ENCODE peak calls at places on chromosomes 3 and 15, in four cellular contexts. J is endothelial cell of umbilical vein, N is A549, E is K562. A is an unnamed sample.

GRCh38 chr15:70783610-70784021 is 20.3 kb upstream of the UACA start:
- DNase-seq in J (no peak), N (no peak), E (no peak), A (no peak)

GRCh38 chr3:188905991-188906635 is 265.7 kb upstream of the TPRG1 start:
- DNase-seq in J (no peak), N (no peak), E (no peak), A (no peak)

GRCh38 chr15:50940506-50940905 is 32.0 kb downstream of the AP4E1 start:
- DNase-seq in J (peak), N (no peak), E (no peak), A (no peak)

GRCh38 chr3:108322352-108322751 is 26.0 kb downstream of the HHLA2 start:
- DNase-seq in J (peak), N (no peak), E (no peak), A (peak)

GRCh38 chr3:190017575-190018288 is 103.0 kb downstream of the P3H2 start:
- DNase-seq in J (peak), N (no peak), E (no peak), A (no peak)

GRCh38 chr3:19559724-19560442 is 374.1 kb downstream of the EFHB start:
- DNase-seq in J (no peak), N (no peak), E (no peak), A (no peak)

GRCh38 chr15:69154684-69155083 is 5.8 kb upstream of the GLCE start:
- DNase-seq in J (peak), N (no peak), E (no peak), A (no peak)

GRCh38 chr3:116569611-116570010 is 124.3 kb upstream of the LSAMP start:
- DNase-seq in J (no peak), N (no peak), E (no peak), A (no peak)

GRCh38 chr3:52792961-52793695 is 1.5 kb upstream of the ITIH3 start:
- DNase-seq in J (no peak), N (no peak), E (no peak), A (no peak)

GRCh38 chr3:97148891-97149290 is 334.5 kb downstream of the EPHA6 start:
- DNase-seq in J (no peak), N (no peak), E (no peak), A (no peak)

GRCh38 chr3:40143283-40144090 is 166.0 kb upstream of the EIF1B start:
- DNase-seq in J (no peak), N (no peak), E (no peak), A (no peak)

GRCh38 chr15:40405501-40406381 is at the start of gene IVD:
- DNase-seq in J (peak), N (peak), E (no peak), A (peak)

GRCh38 chr3:138173769-138174420 is 826 bp downstream of the DBR1 start:
- DNase-seq in J (no peak), N (no peak), E (no peak), A (no peak)

GRCh38 chr3:187975571-187976360 is 178.2 kb upstream of the LPP start:
- DNase-seq in J (no peak), N (no peak), E (no peak), A (no peak)

GRCh38 chr3:12239301-12239700 is 49.6 kb upstream of the PPARG start:
- DNase-seq in J (no peak), N (no peak), E (no peak), A (no peak)

GRCh38 chr3:12522721-12523120 is 22.6 kb downstream of the MKRN2OS start:
- DNase-seq in J (no peak), N (no peak), E (no peak), A (no peak)

GRCh38 chr3:49805367-49805782 is 2.3 kb downstream of the INKA1 start:
- DNase-seq in J (peak), N (no peak), E (no peak), A (peak)

GRCh38 chr3:79369306-79369705 is 398.5 kb downstream of the ROBO1 start:
- DNase-seq in J (no peak), N (no peak), E (no peak), A (no peak)

GRCh38 chr3:45896956-45897355 is 10.6 kb downstream of the CCR9 start:
- DNase-seq in J (no peak), N (no peak), E (no peak), A (no peak)

GRCh38 chr15:82312611-82313349 is 36.5 kb downstream of the GOLGA6L10 start:
- DNase-seq in J (peak), N (no peak), E (no peak), A (no peak)

GRCh38 chr15:90763700-90764099 is 46.6 kb downstream of the BLM start:
- DNase-seq in J (no peak), N (no peak), E (no peak), A (no peak)

GRCh38 chr15:85494035-85494793 is 113.8 kb downstream of the AKAP13 start:
- DNase-seq in J (peak), N (peak), E (no peak), A (no peak)

GRCh38 chr15:41828747-41829270 is 917 bp downstream of the JMJD7 start:
- DNase-seq in J (peak), N (no peak), E (no peak), A (no peak)

GRCh38 chr3:46848271-46849097 is 14.8 kb downstream of the MYL3 start:
- DNase-seq in J (peak), N (no peak), E (peak), A (peak)

GRCh38 chr3:79994397-79994796 is 226.6 kb upstream of the ROBO1 start:
- DNase-seq in J (no peak), N (no peak), E (no peak), A (peak)

GRCh38 chr15:75712668-75713337 is at the start of gene CSPG4:
- DNase-seq in J (no peak), N (no peak), E (peak), A (no peak)

GRCh38 chr3:153246805-153247204 is 84.8 kb downstream of the RAP2B start:
- DNase-seq in J (no peak), N (no peak), E (no peak), A (peak)

GRCh38 chr15:65916664-65917406 is 47.5 kb downstream of the RAB11A start:
- DNase-seq in J (peak), N (peak), E (peak), A (peak)

GRCh38 chr3:194715022-194715800 is 29.5 kb downstream of the FAM43A start:
- DNase-seq in J (peak), N (no peak), E (no peak), A (no peak)

GRCh38 chr3:191360620-191361019 is 30.3 kb upstream of the UTS2B start:
- DNase-seq in J (no peak), N (no peak), E (no peak), A (no peak)

GRCh38 chr3:96619475-96619874 is 194.9 kb upstream of the EPHA6 start:
- DNase-seq in J (no peak), N (no peak), E (no peak), A (no peak)

GRCh38 chr15:72475674-72476073 is 1.5 kb downstream of the ARIH1 start:
- DNase-seq in J (no peak), N (no peak), E (no peak), A (no peak)

GRCh38 chr15:72474466-72474911 is 359 bp downstream of the ARIH1 start:
- DNase-seq in J (peak), N (no peak), E (no peak), A (no peak)

GRCh38 chr15:72472907-72473669 is 1.0 kb upstream of the ARIH1 start:
- DNase-seq in J (no peak), N (no peak), E (no peak), A (peak)

GRCh38 chr15:72473670-72474465 is at the start of gene ARIH1:
- DNase-seq in J (peak), N (peak), E (peak), A (peak)

GRCh38 chr15:72474912-72475601 is 927 bp downstream of the ARIH1 start:
- DNase-seq in J (peak), N (peak), E (peak), A (peak)
- TF ChIP-seq POLR2A in J (peak), N (peak), E (peak), A (peak)

GRCh38 chr3:29612536-29612935 is 331.7 kb downstream of the RBMS3 start:
- DNase-seq in J (no peak), N (no peak), E (no peak), A (no peak)

GRCh38 chr3:29610781-29611180 is 329.9 kb downstream of the RBMS3 start:
- DNase-seq in J (no peak), N (no peak), E (no peak), A (no peak)

GRCh38 chr3:29611252-29611651 is 330.4 kb downstream of the RBMS3 start:
- DNase-seq in J (no peak), N (no peak), E (no peak), A (no peak)

GRCh38 chr3:29606416-29606815 is 325.5 kb downstream of the RBMS3 start:
- DNase-seq in J (no peak), N (no peak), E (no peak), A (no peak)

GRCh38 chr3:29609007-29609805 is 328.3 kb downstream of the RBMS3 start:
- DNase-seq in J (no peak), N (no peak), E (no peak), A (no peak)
- TF ChIP-seq MYC in J (no peak), N (no peak), E (no peak), A (no peak)

GRCh38 chr15:52734329-52734728 is 55.1 kb upstream of the ATOSA start:
- DNase-seq in J (no peak), N (no peak), E (no peak), A (no peak)

GRCh38 chr15:52738311-52738710 is 51.8 kb downstream of the ONECUT1 start:
- DNase-seq in J (no peak), N (no peak), E (no peak), A (no peak)

GRCh38 chr15:52735231-52736089 is 54.7 kb downstream of the ONECUT1 start:
- DNase-seq in J (peak), N (peak), E (peak), A (peak)

GRCh38 chr15:52733696-52734255 is 54.6 kb upstream of the ATOSA start:
- DNase-seq in J (no peak), N (no peak), E (no peak), A (no peak)

GRCh38 chr15:52737720-52738119 is 52.4 kb downstream of the ONECUT1 start:
- DNase-seq in J (no peak), N (no peak), E (no peak), A (no peak)
- TF ChIP-seq MAX in J (no peak), N (no peak), E (no peak), A (no peak)

DNA sequence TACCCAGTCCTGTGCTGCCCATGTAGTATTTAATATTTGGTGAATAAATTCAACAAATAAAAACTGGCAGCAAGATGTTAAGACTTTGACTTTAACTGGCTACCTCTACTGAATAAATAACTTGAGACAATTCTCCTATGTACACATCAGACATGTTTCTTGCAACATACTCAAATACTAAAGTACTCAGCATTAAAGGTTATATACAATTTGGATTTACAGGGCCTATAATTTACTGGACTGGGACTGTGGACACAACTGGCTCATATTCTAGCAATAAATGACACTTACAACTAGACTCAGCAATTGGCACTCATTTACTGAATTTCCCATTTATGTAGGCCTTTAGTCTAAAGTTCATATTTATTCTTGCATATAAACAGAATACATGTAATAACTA is 2.4 kb downstream of the RPL22L1 start:
- DNase-seq in J (no peak), N (no peak), E (no peak), A (peak)
- TF ChIP-seq POLR2A in J (no peak), N (no peak), E (peak), A (no peak)

A was measured in NB4.